ENCODE peak calls at places on chromosomes 2 and 18, in five cellular contexts. A is hepatocyte, Q is mammary epithelial cell, U is fibroblast of lung, C is GM23248. D is an unnamed sample. For H3K9me3 and H3K4me1, the result is how much of the 10 kb centered on the place peaks cover.

GRCh38 chr2:158600155-158600802 is 143.5 kb downstream of the PKP4 start:
- DNase-seq in A (peak), Q (peak), U (peak), C (peak), D (peak)

GRCh38 chr2:234292205-234292954 is 204.5 kb downstream of the ARL4C start:
- DNase-seq in A (no peak), Q (no peak), U (peak), C (no peak), D (no peak)

GRCh38 chr2:146873646-146874259 is 971.1 kb upstream of the ACVR2A start:
- DNase-seq in A (no peak), Q (no peak), U (no peak), C (no peak), D (peak)

GRCh38 chr2:61670591-61671503 is 132.7 kb upstream of the XPO1 start:
- DNase-seq in A (peak), Q (no peak), U (peak), C (peak), D (peak)

GRCh38 chr2:69997296-69998184 is 36.1 kb upstream of the ASPRV1 start:
- DNase-seq in A (peak), Q (peak), U (peak), C (peak), D (peak)

GRCh38 chr2:48249093-48249492 is 280.9 kb upstream of the STON1 start:
- DNase-seq in A (no peak), Q (no peak), U (peak), C (peak), D (no peak)

GRCh38 chr18:65835881-65836280 is 85.1 kb downstream of the CDH7 start:
- DNase-seq in A (no peak), Q (no peak), U (no peak), C (no peak), D (no peak)

GRCh38 chr2:177187631-177188312 is 24.8 kb upstream of the HNRNPA3 start:
- DNase-seq in A (peak), Q (no peak), U (peak), C (peak), D (peak)

GRCh38 chr2:119694994-119695521 is 16.1 kb downstream of the TMEM177 start:
- DNase-seq in A (no peak), Q (peak), U (peak), C (peak), D (no peak)

GRCh38 chr2:234491281-234491680 is 5.6 kb downstream of the ARL4C start:
- DNase-seq in A (no peak), Q (peak), U (peak), C (no peak), D (no peak)

GRCh38 chr18:23239350-23239692 is 104.0 kb downstream of the CABLES1 start:
- DNase-seq in A (no peak), Q (no peak), U (no peak), C (no peak), D (no peak)
- H3K4me2 ChIP-seq in A (no peak), Q (no peak), U (no peak), C (no peak), D (no peak)

DNA sequence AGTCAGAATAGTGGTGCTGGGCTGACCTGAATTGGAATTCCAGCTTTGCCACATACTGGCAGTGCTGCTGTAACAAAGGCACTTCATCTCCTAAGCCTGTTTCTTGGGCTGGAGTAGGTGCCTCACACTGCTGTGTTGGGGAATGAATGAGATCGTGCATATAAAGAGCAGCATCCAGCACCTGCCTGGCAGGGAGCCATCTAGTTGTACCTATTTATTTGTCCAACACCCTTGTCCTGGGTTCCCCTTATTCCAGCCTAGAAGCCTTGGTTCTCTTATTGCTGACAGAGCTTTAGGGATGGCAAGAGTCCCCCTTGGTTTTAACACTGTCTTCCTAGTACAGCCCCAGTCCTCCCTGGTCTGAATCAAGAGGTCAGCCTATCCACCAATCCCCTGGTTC is 275.3 kb upstream of the RAB12 start:
- DNase-seq in A (no peak), Q (no peak), U (no peak), C (no peak), D (no peak)
- H3K9me3 ChIP-seq in A (under half), Q (under half), U (under half), C (under half), D (under half)

GRCh38 chr2:196149926-196150325 is 21.5 kb downstream of the STK17B start:
- DNase-seq in A (no peak), Q (no peak), U (no peak), C (no peak), D (no peak)
- H3K4me1 ChIP-seq in A (under half), Q (under half), U (under half), C (under half), D (under half)

GRCh38 chr2:121695179-121695451 is 41.6 kb downstream of the NIFK start:
- DNase-seq in A (no peak), Q (no peak), U (no peak), C (no peak), D (no peak)

GRCh38 chr2:121694398-121695178 is 42.1 kb downstream of the NIFK start:
- DNase-seq in A (no peak), Q (peak), U (peak), C (peak), D (peak)

GRCh38 chr2:121697108-121697631 is 39.5 kb downstream of the NIFK start:
- DNase-seq in A (no peak), Q (peak), U (peak), C (peak), D (peak)

GRCh38 chr2:121698318-121698930 is 38.3 kb downstream of the NIFK start:
- DNase-seq in A (no peak), Q (no peak), U (no peak), C (no peak), D (no peak)

DNA sequence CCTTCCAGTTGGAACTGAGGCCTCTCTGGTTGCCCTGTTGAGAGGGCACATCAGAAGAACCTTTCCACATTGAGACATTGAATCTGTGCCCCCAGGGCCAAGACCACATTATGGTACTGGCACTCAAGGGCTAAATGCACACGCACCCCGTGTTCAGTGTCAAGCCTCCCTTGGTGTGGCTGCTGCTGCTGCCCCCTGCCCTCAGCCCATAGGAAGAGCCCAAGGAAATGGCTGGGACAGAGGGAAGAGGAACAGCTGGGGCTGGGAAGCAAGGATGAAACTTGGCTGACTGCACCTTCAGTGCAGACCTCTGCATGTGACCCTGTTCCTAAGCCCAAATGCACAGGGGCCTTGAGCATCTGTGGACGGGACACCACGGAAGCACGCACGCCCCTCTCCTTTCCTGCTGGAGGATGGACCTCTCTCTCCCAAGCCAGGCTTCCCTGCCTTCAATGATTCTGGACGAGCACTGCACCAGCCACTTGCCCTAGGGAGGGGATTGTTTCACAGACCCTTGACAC is 40.2 kb downstream of the NIFK start:
- DNase-seq in A (no peak), Q (no peak), U (no peak), C (no peak), D (no peak)
- H3K4me2 ChIP-seq in A (no peak), Q (no peak), U (no peak), C (no peak), D (peak)

GRCh38 chr2:108399479-108399878 is 21.7 kb downstream of the SULT1C4 start:
- DNase-seq in A (no peak), Q (no peak), U (no peak), C (peak), D (no peak)

GRCh38 chr2:108396845-108397244 is 19.1 kb downstream of the SULT1C4 start:
- DNase-seq in A (no peak), Q (peak), U (no peak), C (peak), D (no peak)

GRCh38 chr2:108403494-108403893 is 25.7 kb downstream of the SULT1C4 start:
- DNase-seq in A (peak), Q (no peak), U (peak), C (peak), D (peak)

GRCh38 chr2:108404784-108405397 is 27.1 kb downstream of the SULT1C4 start:
- DNase-seq in A (no peak), Q (peak), U (no peak), C (no peak), D (no peak)

GRCh38 chr2:108401800-108402199 is 24.0 kb downstream of the SULT1C4 start:
- DNase-seq in A (no peak), Q (no peak), U (no peak), C (no peak), D (no peak)
- H3K9me3 ChIP-seq in A (under half), Q (under half), U (under half), C (under half), D (under half)

GRCh38 chr2:26588576-26588975 is 52.6 kb downstream of the CIB4 start:
- DNase-seq in A (no peak), Q (no peak), U (no peak), C (no peak), D (no peak)
- H3K4me1 ChIP-seq in A (under half), Q (under half), U (under half), C (under half), D (under half)